ENCODE peak calls at places on chromosome 17, in nine cellular contexts. O is iris pigment epithelial cell; M is foreskin fibroblast; Q is progenitor cell of endocrine pancreas; Z is skeletal muscle cell; J is stimulated activated CD8-positive, alpha-beta memory T cell treated with anti-CD3 and anti-CD28 coated beads, Interleukin-12 subunit alpha, Interleukin-12 subunit beta, amount 100 ng/mL, for 1 hour; E is activated CD4-positive, alpha-beta T cell treated with anti-CD3 and anti-CD28 coated beads for 48 hours; G is SHP77; S is effector CD4-positive, alpha-beta T cell. B is an unnamed sample.

GRCh38 chr17:14387036-14387435 is 86.2 kb downstream of the HS3ST3B1 start:
- DNase-seq in J (no peak), G (no peak), E (no peak), O (no peak), Q (no peak), Z (no peak), S (no peak), M (no peak), B (no peak)

GRCh38 chr17:10114931-10115535 is 83.4 kb downstream of the GAS7 start:
- DNase-seq in G (no peak), Z (peak), J (peak), S (peak), E (peak), Q (no peak), O (peak), M (peak), B (peak)

GRCh38 chr17:72175787-72176515 is 55.1 kb downstream of the SOX9 start:
- DNase-seq in S (no peak), J (no peak), E (no peak), G (no peak), Z (peak), Q (no peak), M (no peak), O (no peak), B (no peak)

GRCh38 chr17:11144358-11145233 is 96.4 kb upstream of the SHISA6 start:
- DNase-seq in E (peak), Z (no peak), S (no peak), O (peak), M (peak), G (peak), Q (peak), J (no peak), B (no peak)

GRCh38 chr17:29617481-29618271 is 5.0 kb downstream of the CORO6 start:
- DNase-seq in M (peak), Z (no peak), S (peak), E (peak), J (peak), O (peak), G (no peak), Q (no peak), B (no peak)

GRCh38 chr17:71269201-71269600 is 851.6 kb upstream of the SOX9 start:
- DNase-seq in J (no peak), Q (no peak), O (no peak), S (no peak), E (no peak), M (no peak), G (no peak), Z (no peak), B (no peak)

GRCh38 chr17:57021226-57021940 is 43.5 kb downstream of the SCPEP1 start:
- DNase-seq in G (no peak), Q (no peak), O (no peak), J (no peak), E (no peak), M (no peak), S (no peak), Z (no peak), B (no peak)

GRCh38 chr17:80656590-80656989 is 112.0 kb downstream of the RPTOR start:
- DNase-seq in J (no peak), Q (no peak), Z (no peak), M (no peak), O (no peak), G (no peak), E (peak), S (no peak), B (no peak)

GRCh38 chr17:50841949-50842354 is 6.6 kb downstream of the WFIKKN2 start:
- DNase-seq in Q (peak), O (peak), E (peak), J (no peak), S (peak), G (peak), M (peak), Z (no peak), B (no peak)

GRCh38 chr17:7011942-7012254 is 526 bp upstream of the RNASEK start:
- DNase-seq in Z (no peak), O (no peak), M (no peak), Q (no peak), E (no peak), S (no peak), G (no peak), J (no peak), B (no peak)

GRCh38 chr17:68533887-68534700 is 21.9 kb downstream of the PRKAR1A start:
- DNase-seq in S (no peak), Z (no peak), O (peak), E (no peak), J (no peak), M (peak), G (no peak), Q (no peak), B (peak)

GRCh38 chr17:3558603-3559269 is 1.1 kb upstream of the TRPV3 start:
- DNase-seq in G (peak), E (peak), M (peak), Z (no peak), J (no peak), Q (no peak), O (peak), S (peak), B (no peak)